ENCODE peak calls at places on chromosomes 1 and 21, in eight cellular contexts. U is IMR-90, L is GM10248, J is PC-3, W is body of pancreas, E is thoracic aorta, G is tibial artery, K is WTC11. F is an unnamed sample.

GRCh38 chr1:202861420-202862121 is 27.4 kb downstream of the RABIF start:
- DNase-seq in J (peak; percentile 97), E (peak; percentile 83), W (peak; percentile 85), L (peak; percentile 91), G (peak; percentile 94), U (peak; percentile 86), K (peak; percentile 94), F (peak; percentile 89)

GRCh38 chr1:220235462-220235861 is 36.8 kb downstream of the RAB3GAP2 start:
- DNase-seq in E (no peak), L (no peak), W (no peak), K (no peak), G (no peak), U (peak; percentile 41), J (peak; percentile 92), F (no peak)

GRCh38 chr1:184396081-184396480 is 9.3 kb downstream of the C1orf21 start:
- DNase-seq in J (no peak), L (no peak), K (no peak), W (no peak), E (no peak), U (no peak), G (no peak), F (no peak)

GRCh38 chr1:33741749-33742148 is 122.1 kb upstream of the HMGB4 start:
- DNase-seq in J (no peak), K (no peak), U (no peak), W (no peak), L (no peak), E (no peak), G (no peak), F (no peak)

GRCh38 chr1:192632641-192633532 is 3.1 kb upstream of the RGS13 start:
- DNase-seq in E (no peak), G (no peak), U (no peak), L (no peak), J (no peak), K (no peak), W (no peak), F (no peak)

GRCh38 chr1:89065077-89065868 is at the start of gene GBP1:
- DNase-seq in L (no peak), E (no peak), U (peak; percentile 88), W (no peak), G (no peak), J (peak; percentile 29), K (no peak), F (no peak)

GRCh38 chr1:100164226-100164625 is 13.8 kb downstream of the LRRC39 start:
- DNase-seq in U (peak; percentile 67), J (no peak), G (no peak), W (no peak), K (no peak), E (no peak), L (no peak), F (no peak)

GRCh38 chr1:229229721-229230135 is 41.2 kb upstream of the RAB4A start:
- DNase-seq in G (peak; percentile 87), U (no peak), W (peak; percentile 79), E (peak; percentile 42), J (no peak), K (no peak), L (no peak), F (no peak)

GRCh38 chr1:119859647-119860046 is 36.7 kb downstream of the ADAM30 start:
- DNase-seq in W (no peak), U (peak; percentile 89), L (no peak), G (no peak), E (no peak), J (peak; percentile 87), K (no peak), F (no peak)

GRCh38 chr1:158095737-158096335 is 84.9 kb upstream of the CD1D start:
- DNase-seq in W (no peak), L (peak; percentile 74), E (no peak), U (peak; percentile 17), K (peak; percentile 70), G (no peak), J (peak; percentile 38), F (no peak)

GRCh38 chr1:207818971-207819451 is 67.2 kb downstream of the CD46 start:
- DNase-seq in U (peak; percentile 68), E (no peak), W (no peak), G (peak; percentile 40), K (no peak), J (peak; percentile 74), L (no peak), F (no peak)

GRCh38 chr1:37034301-37035013 is at the start of gene GRIK3:
- DNase-seq in U (no peak), E (no peak), J (no peak), G (no peak), K (peak; percentile 62), L (no peak), W (no peak), F (no peak)

GRCh38 chr21:38913120-38913975 is 107.6 kb downstream of the ETS2 start:
- DNase-seq in W (peak; percentile 92), L (no peak), K (peak; percentile 75), J (peak; percentile 85), E (peak; percentile 30), U (peak; percentile 69), G (peak; percentile 44), F (no peak)

GRCh38 chr1:232481091-232481490 is 148.8 kb downstream of the SIPA1L2 start:
- DNase-seq in J (no peak), U (no peak), K (no peak), E (no peak), G (no peak), L (no peak), W (no peak), F (no peak)

GRCh38 chr1:232149302-232150201 is 480.4 kb downstream of the SIPA1L2 start:
- DNase-seq in U (peak; percentile 84), J (peak; percentile 90), G (no peak), E (no peak), L (no peak), K (no peak), W (no peak), F (no peak)

GRCh38 chr21:32886339-32886738 is 114.8 kb upstream of the PAXBP1 start:
- DNase-seq in W (no peak), J (peak; percentile 9), K (no peak), G (no peak), E (no peak), L (no peak), U (no peak), F (no peak)

GRCh38 chr21:32887026-32887425 is 115.5 kb upstream of the PAXBP1 start:
- DNase-seq in J (no peak), U (no peak), L (no peak), G (no peak), W (no peak), E (no peak), K (no peak), F (no peak)

GRCh38 chr21:32878654-32879053 is 107.1 kb upstream of the PAXBP1 start:
- DNase-seq in G (peak; percentile 50), W (no peak), K (no peak), U (no peak), L (no peak), J (no peak), E (no peak), F (no peak)

GRCh38 chr21:32884062-32884461 is 112.5 kb upstream of the PAXBP1 start:
- DNase-seq in J (no peak), U (no peak), L (no peak), G (no peak), E (no peak), W (no peak), K (peak; percentile 57), F (no peak)

DNA sequence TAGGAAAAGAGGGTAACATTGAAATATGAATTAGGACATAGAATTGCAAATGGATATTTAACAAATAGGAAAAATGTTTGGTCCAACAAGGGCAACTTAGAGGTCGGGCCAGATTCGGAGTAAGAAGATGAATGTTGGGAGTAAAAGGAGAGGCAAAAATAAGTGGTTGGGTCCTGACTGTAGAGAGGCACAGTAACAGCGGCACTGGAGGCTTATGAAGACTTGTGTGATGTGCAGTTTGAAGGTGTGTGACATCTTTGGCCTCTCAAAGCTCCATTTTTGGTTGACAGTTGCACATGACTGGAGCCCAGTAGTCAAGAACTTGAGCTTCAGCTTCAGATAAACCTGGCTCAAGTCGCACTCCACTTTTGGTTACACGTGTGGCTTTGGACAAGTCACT is 109.9 kb upstream of the PAXBP1 start:
- DNase-seq in J (no peak), E (no peak), K (no peak), W (no peak), L (no peak), G (no peak), U (no peak), F (no peak)
- TF ChIP-seq CTCF in J (no peak), E (no peak), K (no peak), W (no peak), L (no peak), G (no peak), U (no peak), F (no peak)

GRCh38 chr1:112501810-112502641 is 6.7 kb upstream of the WNT2B start:
- DNase-seq in U (peak; percentile 54), K (peak; percentile 63), W (peak; percentile 68), J (peak; percentile 64), G (peak; percentile 53), L (peak; percentile 67), E (no peak), F (peak; percentile 48)
- TF ChIP-seq CTCF in U (peak; percentile 73), K (no peak), W (peak; percentile 52), J (peak; percentile 74), G (no peak), L (peak; percentile 89), E (peak; percentile 68), F (no peak)

DNA sequence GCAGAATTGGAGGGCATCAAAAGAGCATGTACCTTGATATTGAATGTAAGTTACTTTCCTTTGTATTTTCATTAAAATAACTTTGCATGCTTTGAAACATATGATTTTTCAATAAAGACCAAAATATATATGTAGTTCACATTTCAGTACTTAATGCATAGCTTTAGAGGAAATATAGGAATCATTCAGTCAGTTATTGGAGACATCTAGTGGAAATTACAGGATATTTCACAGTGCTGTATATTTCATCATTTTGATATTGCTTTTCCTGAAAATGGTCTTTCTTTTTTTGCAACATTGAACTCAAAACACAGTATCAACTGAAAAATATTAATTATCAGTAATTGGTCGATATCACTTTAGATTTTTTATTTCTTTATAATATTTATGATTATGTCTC is 375.8 kb downstream of the NCAM2 start:
- DNase-seq in J (no peak), G (no peak), W (no peak), U (no peak), K (no peak), L (no peak), E (no peak), F (no peak)
- TF ChIP-seq CTCF in J (peak; percentile 46), G (no peak), W (no peak), U (peak; percentile 44), K (no peak), L (no peak), E (no peak), F (no peak)

DNA sequence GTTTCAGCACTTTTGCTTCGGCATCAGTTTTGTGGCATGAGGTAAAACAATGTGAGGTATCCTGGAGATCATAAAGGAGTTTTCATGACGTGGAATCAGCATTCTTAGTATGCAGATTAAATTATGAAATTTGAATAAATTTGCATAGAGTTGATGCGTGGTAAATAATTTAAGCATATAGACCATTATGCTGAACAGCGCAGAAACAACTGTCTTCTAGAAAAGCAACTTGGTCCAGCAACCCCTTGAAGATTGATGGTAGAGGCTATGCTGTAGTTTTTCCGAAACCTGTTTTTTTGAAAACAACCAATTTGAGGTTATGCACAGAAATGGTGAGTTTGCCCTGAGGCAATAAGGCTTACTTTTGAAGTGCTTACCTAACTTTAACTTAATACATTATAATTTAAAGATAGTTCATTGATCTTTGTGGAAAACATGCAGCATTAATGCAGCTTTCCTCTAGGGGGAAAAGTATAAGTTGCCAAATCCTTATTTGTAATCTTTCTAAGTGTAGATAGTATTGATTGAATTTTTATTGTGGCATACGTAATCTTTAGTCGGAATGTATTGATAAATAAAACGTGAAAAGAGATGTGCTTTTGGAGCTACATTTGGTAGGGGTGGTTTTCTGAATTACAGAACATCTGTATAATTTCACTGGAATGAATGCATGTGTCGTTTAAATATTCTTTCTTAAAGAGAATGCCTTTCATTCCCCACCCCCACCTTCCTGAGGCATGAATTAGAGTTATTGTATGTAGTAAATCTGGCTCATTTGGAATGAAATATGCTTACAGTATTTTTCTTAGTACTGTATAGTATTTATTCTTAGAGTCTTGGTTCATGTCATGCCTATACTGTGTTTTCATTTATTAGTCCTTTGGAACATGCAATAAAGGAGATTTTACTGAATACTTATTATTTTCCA is 3.8 kb downstream of the PRDM2 start:
- DNase-seq in K (no peak), E (no peak), W (no peak), L (no peak), G (no peak), U (no peak), J (no peak), F (no peak)
- TF ChIP-seq CTCF in K (no peak), E (no peak), W (no peak), L (no peak), G (no peak), U (no peak), J (peak; percentile 30), F (no peak)

F was measured in omental fat pad.